ENCODE peak calls at places on chromosome 16, in seven cellular contexts. One of them, this sample, is unnamed.

GRCh38 chr16:88531346-88531745 is 38.9 kb upstream of the ZC3H18 start:
- DNase-seq in HCT116: no peak
- DNase-seq in HepG2: no peak
- DNase-seq in GM23338: no peak
- DNase-seq in K562: no peak
- DNase-seq in GM12878: no peak
- DNase-seq in SK-N-SH: no peak
- DNase-seq in this sample: no peak

GRCh38 chr16:89009343-89010209 is 32.6 kb upstream of the CBFA2T3 start:
- DNase-seq in HepG2: no peak
- DNase-seq in GM12878: no peak
- DNase-seq in SK-N-SH: no peak
- DNase-seq in HCT116: no peak
- DNase-seq in GM23338: peak; percentile 68
- DNase-seq in K562: peak; percentile 68
- DNase-seq in this sample: no peak

GRCh38 chr16:75087040-75087979 is 29.3 kb downstream of the LDHD start:
- DNase-seq in HepG2: peak; percentile 60
- DNase-seq in HCT116: no peak
- DNase-seq in K562: peak; percentile 85
- DNase-seq in GM12878: no peak
- DNase-seq in GM23338: no peak
- DNase-seq in SK-N-SH: peak; percentile 36
- DNase-seq in this sample: no peak

GRCh38 chr16:53018834-53019416 is 33.8 kb downstream of the CHD9NB start:
- DNase-seq in GM12878: no peak
- DNase-seq in K562: no peak
- DNase-seq in SK-N-SH: no peak
- DNase-seq in HCT116: no peak
- DNase-seq in GM23338: no peak
- DNase-seq in HepG2: no peak
- DNase-seq in this sample: no peak

GRCh38 chr16:66478733-66479511 is 51.8 kb downstream of the BEAN1 start:
- DNase-seq in K562: peak; percentile 78
- DNase-seq in SK-N-SH: peak; percentile 77
- DNase-seq in GM12878: peak; percentile 16
- DNase-seq in HepG2: peak; percentile 63
- DNase-seq in HCT116: peak; percentile 54
- DNase-seq in GM23338: peak; percentile 88
- DNase-seq in this sample: peak; percentile 39

GRCh38 chr16:79110953-79111352 is 489.6 kb downstream of the MAF start:
- DNase-seq in GM23338: no peak
- DNase-seq in HepG2: no peak
- DNase-seq in GM12878: no peak
- DNase-seq in SK-N-SH: no peak
- DNase-seq in K562: no peak
- DNase-seq in HCT116: no peak
- DNase-seq in this sample: no peak

GRCh38 chr16:57175896-57176295 is 9.9 kb downstream of the PSME3IP1 start:
- DNase-seq in HepG2: no peak
- DNase-seq in GM23338: no peak
- DNase-seq in GM12878: no peak
- DNase-seq in K562: no peak
- DNase-seq in SK-N-SH: no peak
- DNase-seq in HCT116: no peak
- DNase-seq in this sample: no peak

GRCh38 chr16:58249388-58249779 is 45.4 kb downstream of the PRSS54 start:
- DNase-seq in K562: no peak
- DNase-seq in GM23338: no peak
- DNase-seq in SK-N-SH: no peak
- DNase-seq in HCT116: no peak
- DNase-seq in GM12878: no peak
- DNase-seq in HepG2: no peak
- DNase-seq in this sample: no peak

GRCh38 chr16:86761117-86761971 is 183.0 kb downstream of the FOXL1 start:
- DNase-seq in HepG2: peak; percentile 22
- DNase-seq in HCT116: peak; percentile 51
- DNase-seq in SK-N-SH: peak; percentile 73
- DNase-seq in GM12878: no peak
- DNase-seq in K562: peak; percentile 69
- DNase-seq in GM23338: peak; percentile 84
- DNase-seq in this sample: peak; percentile 17

GRCh38 chr16:1542533-1542932 is 9.1 kb downstream of the TMEM204 start:
- DNase-seq in HepG2: no peak
- DNase-seq in GM23338: no peak
- DNase-seq in GM12878: no peak
- DNase-seq in HCT116: no peak
- DNase-seq in K562: no peak
- DNase-seq in SK-N-SH: no peak
- DNase-seq in this sample: no peak

GRCh38 chr16:84182680-84183571 is 3.9 kb downstream of the TAF1C start:
- DNase-seq in K562: no peak
- DNase-seq in GM23338: no peak
- DNase-seq in GM12878: no peak
- DNase-seq in HCT116: no peak
- DNase-seq in SK-N-SH: no peak
- DNase-seq in HepG2: no peak
- DNase-seq in this sample: no peak
- TF ChIP-seq REST in K562: no peak
- TF ChIP-seq REST in GM23338: no peak
- TF ChIP-seq REST in GM12878: no peak
- TF ChIP-seq REST in HCT116: no peak
- TF ChIP-seq REST in SK-N-SH: no peak
- TF ChIP-seq REST in HepG2: no peak
- TF ChIP-seq REST in this sample: no peak

GRCh38 chr16:7289299-7289698 is 43.3 kb upstream of the RBFOX1 start:
- DNase-seq in GM12878: no peak
- DNase-seq in HepG2: no peak
- DNase-seq in SK-N-SH: no peak
- DNase-seq in HCT116: no peak
- DNase-seq in GM23338: no peak
- DNase-seq in K562: no peak
- DNase-seq in this sample: no peak
- H3K36me3 ChIP-seq in GM12878: no peaks in the 10 kb centered on the region
- H3K36me3 ChIP-seq in HepG2: no peaks in the 10 kb centered on the region
- H3K36me3 ChIP-seq in SK-N-SH: no peaks in the 10 kb centered on the region
- H3K36me3 ChIP-seq in HCT116: no peaks in the 10 kb centered on the region
- H3K36me3 ChIP-seq in GM23338: no peaks in the 10 kb centered on the region
- H3K36me3 ChIP-seq in K562: no peaks in the 10 kb centered on the region
- H3K36me3 ChIP-seq in this sample: no peaks in the 10 kb centered on the region

GRCh38 chr16:54140057-54140787 is 146.4 kb downstream of the IRX3 start:
- DNase-seq in HepG2: peak; percentile 53
- DNase-seq in K562: no peak
- DNase-seq in HCT116: no peak
- DNase-seq in SK-N-SH: peak; percentile 23
- DNase-seq in GM23338: no peak
- DNase-seq in GM12878: no peak
- DNase-seq in this sample: no peak

GRCh38 chr16:54135361-54136275 is 151.0 kb downstream of the IRX3 start:
- DNase-seq in GM23338: no peak
- DNase-seq in GM12878: no peak
- DNase-seq in HepG2: no peak
- DNase-seq in K562: no peak
- DNase-seq in HCT116: no peak
- DNase-seq in SK-N-SH: no peak
- DNase-seq in this sample: no peak

GRCh38 chr16:54140788-54141136 is 145.8 kb downstream of the IRX3 start:
- DNase-seq in GM12878: no peak
- DNase-seq in SK-N-SH: no peak
- DNase-seq in GM23338: no peak
- DNase-seq in HepG2: no peak
- DNase-seq in HCT116: no peak
- DNase-seq in K562: no peak
- DNase-seq in this sample: no peak

GRCh38 chr16:54136276-54136625 is 150.3 kb downstream of the IRX3 start:
- DNase-seq in GM12878: no peak
- DNase-seq in HCT116: no peak
- DNase-seq in SK-N-SH: no peak
- DNase-seq in HepG2: no peak
- DNase-seq in GM23338: no peak
- DNase-seq in K562: no peak
- DNase-seq in this sample: no peak
- TF ChIP-seq REST in GM12878: no peak
- TF ChIP-seq REST in HCT116: no peak
- TF ChIP-seq REST in SK-N-SH: no peak
- TF ChIP-seq REST in HepG2: no peak
- TF ChIP-seq REST in GM23338: no peak
- TF ChIP-seq REST in K562: no peak
- TF ChIP-seq REST in this sample: no peak

GRCh38 chr16:85623997-85624601 is 11.0 kb downstream of the GSE1 start:
- DNase-seq in K562: no peak
- DNase-seq in HCT116: no peak
- DNase-seq in GM12878: no peak
- DNase-seq in HepG2: no peak
- DNase-seq in GM23338: no peak
- DNase-seq in SK-N-SH: no peak
- DNase-seq in this sample: no peak

GRCh38 chr16:85621698-85622433 is 8.7 kb downstream of the GSE1 start:
- DNase-seq in K562: no peak
- DNase-seq in SK-N-SH: no peak
- DNase-seq in HCT116: no peak
- DNase-seq in GM12878: no peak
- DNase-seq in GM23338: no peak
- DNase-seq in HepG2: peak; percentile 95
- DNase-seq in this sample: no peak

GRCh38 chr16:85624646-85625045 is 11.5 kb downstream of the GSE1 start:
- DNase-seq in GM23338: no peak
- DNase-seq in HepG2: no peak
- DNase-seq in SK-N-SH: no peak
- DNase-seq in GM12878: no peak
- DNase-seq in K562: no peak
- DNase-seq in HCT116: no peak
- DNase-seq in this sample: no peak

GRCh38 chr16:85622683-85623082 is 9.6 kb downstream of the GSE1 start:
- DNase-seq in GM12878: no peak
- DNase-seq in SK-N-SH: no peak
- DNase-seq in GM23338: no peak
- DNase-seq in HepG2: no peak
- DNase-seq in HCT116: no peak
- DNase-seq in K562: no peak
- DNase-seq in this sample: no peak

GRCh38 chr16:85623250-85623649 is 10.1 kb downstream of the GSE1 start:
- DNase-seq in GM23338: no peak
- DNase-seq in HepG2: no peak
- DNase-seq in SK-N-SH: no peak
- DNase-seq in HCT116: no peak
- DNase-seq in K562: no peak
- DNase-seq in GM12878: no peak
- DNase-seq in this sample: no peak
- H3K36me3 ChIP-seq in GM23338: no peaks in the 10 kb centered on the region
- H3K36me3 ChIP-seq in HepG2: peaks cover 13% of the 10 kb centered on the region
- H3K36me3 ChIP-seq in SK-N-SH: peaks cover 15% of the 10 kb centered on the region
- H3K36me3 ChIP-seq in HCT116: no peaks in the 10 kb centered on the region
- H3K36me3 ChIP-seq in K562: peaks cover 98% of the 10 kb centered on the region
- H3K36me3 ChIP-seq in GM12878: peaks cover 5% of the 10 kb centered on the region
- H3K36me3 ChIP-seq in this sample: no peaks in the 10 kb centered on the region